ENCODE peak calls at places on chromosomes 2 and 18, in eight cellular contexts. W is AG04450; G is CD8-positive, alpha-beta T cell; Q is bronchial epithelial cell; U is tibial nerve; M is heart left ventricle; O is neural progenitor cell; V is breast epithelium. C is an unnamed sample. For H3K27me3, the result is how much of the 10 kb centered on the place peaks cover.

GRCh38 chr2:163471947-163472346 is 263.9 kb downstream of the FIGN start:
- DNase-seq in W (no peak), G (no peak), Q (peak), U (no peak), M (no peak), O (peak), V (no peak), C (no peak)

GRCh38 chr2:189082576-189082975 is 97.0 kb downstream of the COL5A2 start:
- DNase-seq in W (no peak), G (no peak), Q (no peak), U (no peak), M (no peak), O (no peak), V (no peak), C (no peak)

GRCh38 chr2:3870222-3870621 is 166.8 kb downstream of the DCDC2C start:
- DNase-seq in W (no peak), G (no peak), Q (no peak), U (no peak), M (no peak), O (no peak), V (no peak), C (no peak)

GRCh38 chr18:2555895-2556294 is 15.4 kb downstream of the METTL4 start:
- DNase-seq in W (no peak), G (no peak), Q (no peak), U (no peak), M (no peak), O (no peak), V (no peak), C (no peak)

GRCh38 chr18:9017170-9017899 is 85.2 kb upstream of the NDUFV2 start:
- DNase-seq in W (peak), G (peak), Q (peak), U (peak), M (peak), O (peak), V (peak), C (peak)

GRCh38 chr2:226690471-226691024 is 109.1 kb downstream of the IRS1 start:
- DNase-seq in W (no peak), G (no peak), Q (no peak), U (no peak), M (no peak), O (no peak), V (no peak), C (no peak)

GRCh38 chr2:231666171-231667095 is 41.9 kb upstream of the PTMA start:
- DNase-seq in W (peak), G (no peak), Q (peak), U (peak), M (peak), O (peak), V (peak), C (peak)

GRCh38 chr2:120552800-120553471 is 182.7 kb upstream of the GLI2 start:
- DNase-seq in W (no peak), G (no peak), Q (peak), U (peak), M (peak), O (peak), V (peak), C (peak)

GRCh38 chr18:33264566-33264965 is 176.0 kb downstream of the CCDC178 start:
- DNase-seq in W (no peak), G (no peak), Q (peak), U (no peak), M (no peak), O (no peak), V (no peak), C (no peak)

GRCh38 chr2:28380185-28380584 is 12.5 kb upstream of the FOSL2 start:
- DNase-seq in W (no peak), G (no peak), Q (no peak), U (no peak), M (no peak), O (no peak), V (no peak), C (no peak)

GRCh38 chr2:68807821-68808266 is 63.4 kb downstream of the BMP10 start:
- DNase-seq in W (no peak), G (no peak), Q (peak), U (peak), M (no peak), O (no peak), V (no peak), C (peak)

GRCh38 chr2:133200684-133201421 is 367.4 kb downstream of the NCKAP5 start:
- DNase-seq in W (peak), G (no peak), Q (peak), U (no peak), M (no peak), O (no peak), V (no peak), C (no peak)

GRCh38 chr2:218805627-218806026 is 23.7 kb downstream of the CYP27A1 start:
- DNase-seq in W (peak), G (no peak), Q (no peak), U (no peak), M (no peak), O (no peak), V (no peak), C (no peak)

GRCh38 chr2:73999881-74000597 is 15.3 kb downstream of the TET3 start:
- DNase-seq in W (peak), G (no peak), Q (no peak), U (no peak), M (no peak), O (no peak), V (no peak), C (no peak)

GRCh38 chr2:184363213-184363612 is 235.1 kb upstream of the ZNF804A start:
- DNase-seq in W (no peak), G (no peak), Q (no peak), U (no peak), M (no peak), O (no peak), V (no peak), C (no peak)

GRCh38 chr2:109028280-109028679 is 39.3 kb upstream of the EDAR start:
- DNase-seq in W (no peak), G (peak), Q (no peak), U (no peak), M (no peak), O (no peak), V (no peak), C (no peak)

GRCh38 chr2:96684883-96685282 is 42.3 kb downstream of the FER1L5 start:
- DNase-seq in W (no peak), G (no peak), Q (no peak), U (no peak), M (no peak), O (no peak), V (no peak), C (no peak)

GRCh38 chr18:35641916-35642315 is 60.4 kb downstream of the GALNT1 start:
- DNase-seq in W (no peak), G (no peak), Q (no peak), U (no peak), M (no peak), O (no peak), V (no peak), C (no peak)

GRCh38 chr2:209556354-209556961 is 132.6 kb downstream of the MAP2 start:
- DNase-seq in W (peak), G (no peak), Q (peak), U (no peak), M (no peak), O (peak), V (no peak), C (no peak)

GRCh38 chr2:81984969-81985637 is 1680.6 kb upstream of the LRRTM1 start:
- DNase-seq in W (no peak), G (peak), Q (no peak), U (no peak), M (no peak), O (no peak), V (no peak), C (no peak)

GRCh38 chr18:46353460-46353859 is 249.3 kb downstream of the HAUS1 start:
- DNase-seq in W (no peak), G (no peak), Q (no peak), U (no peak), M (no peak), O (no peak), V (no peak), C (no peak)

GRCh38 chr2:198615972-198616371 is 811.6 kb downstream of the PLCL1 start:
- DNase-seq in W (no peak), G (no peak), Q (no peak), U (no peak), M (no peak), O (no peak), V (no peak), C (no peak)

GRCh38 chr2:505931-506330 is 171.3 kb downstream of the TMEM18 start:
- DNase-seq in W (no peak), G (no peak), Q (no peak), U (no peak), M (no peak), O (peak), V (no peak), C (no peak)

GRCh38 chr18:57427429-57428181 is 7.6 kb upstream of the ONECUT2 start:
- DNase-seq in W (no peak), G (no peak), Q (no peak), U (no peak), M (no peak), O (peak), V (no peak), C (no peak)

GRCh38 chr18:57428221-57429150 is 6.7 kb upstream of the ONECUT2 start:
- DNase-seq in W (no peak), G (no peak), Q (no peak), U (no peak), M (no peak), O (peak), V (no peak), C (peak)

GRCh38 chr18:57423821-57424220 is 11.4 kb upstream of the ONECUT2 start:
- DNase-seq in W (no peak), G (no peak), Q (no peak), U (no peak), M (no peak), O (no peak), V (no peak), C (no peak)

GRCh38 chr18:57425096-57425495 is 10.1 kb upstream of the ONECUT2 start:
- DNase-seq in W (no peak), G (no peak), Q (no peak), U (no peak), M (no peak), O (no peak), V (no peak), C (no peak)

DNA sequence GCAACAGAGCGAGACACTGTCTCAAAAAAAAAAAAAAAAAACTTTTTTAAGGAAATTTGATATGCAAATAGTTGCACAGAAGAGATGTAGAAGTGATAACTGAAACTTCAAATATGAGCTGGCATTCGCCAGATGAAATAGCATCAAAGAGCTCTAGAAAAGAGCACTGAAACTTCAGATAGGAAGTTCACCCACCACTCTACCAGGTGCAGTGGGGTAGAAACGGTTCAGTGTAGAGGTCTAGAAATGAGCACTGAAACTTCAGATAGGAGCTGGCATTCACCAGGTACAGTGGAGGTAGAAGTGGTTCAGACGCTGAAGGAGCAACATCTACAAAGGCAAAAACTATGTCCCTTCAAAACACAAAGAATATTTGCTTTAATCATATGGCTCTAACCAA is 9.0 kb upstream of the ONECUT2 start:
- DNase-seq in W (no peak), G (no peak), Q (no peak), U (no peak), M (no peak), O (no peak), V (no peak), C (no peak)
- H3K27me3 ChIP-seq in W (under half), G (under half), Q (under half), U (under half), M (under half), O (half or more), V (under half), C (under half)

GRCh38 chr18:78955066-78955465 is 24.6 kb upstream of the SALL3 start:
- DNase-seq in W (no peak), G (no peak), Q (no peak), U (no peak), M (no peak), O (no peak), V (no peak), C (no peak)
- H3K27me3 ChIP-seq in W (under half), G (under half), Q (under half), U (under half), M (under half), O (under half), V (under half), C (under half)

DNA sequence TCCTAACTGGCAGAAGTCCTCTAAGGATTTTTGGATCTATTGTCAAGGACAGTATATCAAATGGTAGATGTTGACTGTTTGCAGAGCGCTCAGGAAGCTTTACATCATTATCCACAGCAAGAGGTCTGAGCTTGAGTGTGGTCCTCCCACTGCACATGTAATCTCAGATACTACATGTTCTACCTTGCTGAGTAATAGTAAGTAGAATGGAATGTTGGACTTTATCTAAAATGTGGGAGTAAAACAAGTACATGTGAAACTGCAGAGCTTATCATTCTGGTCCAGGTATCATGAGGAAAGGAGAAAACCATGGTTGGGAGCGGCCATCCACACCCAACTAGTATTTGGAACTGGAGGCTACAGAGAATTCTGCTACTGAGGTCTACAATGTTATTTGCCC is 19.3 kb upstream of the CD28 start:
- DNase-seq in W (no peak), G (no peak), Q (peak), U (no peak), M (no peak), O (no peak), V (no peak), C (no peak)
- H3K27me3 ChIP-seq in W (under half), G (under half), Q (under half), U (under half), M (under half), O (under half), V (under half), C (under half)

GRCh38 chr2:10891391-10891790 is 20.3 kb upstream of the KCNF1 start:
- DNase-seq in W (no peak), G (no peak), Q (no peak), U (no peak), M (no peak), O (no peak), V (no peak), C (peak)
- H3K27me3 ChIP-seq in W (under half), G (under half), Q (under half), U (under half), M (under half), O (under half), V (under half), C (under half)

GRCh38 chr2:2855297-2855696 is 522.3 kb downstream of the EIPR1 start:
- DNase-seq in W (no peak), G (no peak), Q (no peak), U (no peak), M (no peak), O (no peak), V (no peak), C (no peak)
- H3K27me3 ChIP-seq in W (under half), G (under half), Q (under half), U (under half), M (under half), O (under half), V (under half), C (under half)

C was measured in upper lobe of left lung.